ENCODE peak calls at places on chromosomes 4 and X, in six cellular contexts. K is ovary, S is fibroblast of villous mesenchyme, G is left lung, B is AG08395, H is EL. F is an unnamed sample.

GRCh38 chr4:5079581-5079980 is 28.3 kb downstream of the STK32B start:
- DNase-seq in K (no peak), G (no peak), S (no peak), H (peak; percentile 45), B (no peak), F (peak; percentile 84)

GRCh38 chrX:13898084-13898483 is 81.2 kb upstream of the GPM6B start:
- DNase-seq in K (no peak), H (peak; percentile 28), B (no peak), G (no peak), S (peak; percentile 19), F (peak; percentile 6)

GRCh38 chrX:137565921-137566745 is at the start of gene ZIC3:
- DNase-seq in G (peak; percentile 57), H (no peak), B (peak; percentile 30), K (no peak), S (no peak), F (peak; percentile 3)

GRCh38 chr4:26033389-26033788 is 119.4 kb downstream of the SMIM20 start:
- DNase-seq in B (no peak), S (no peak), G (no peak), K (no peak), H (no peak), F (no peak)

GRCh38 chr4:28675582-28675981 is 1814.9 kb downstream of the STIM2 start:
- DNase-seq in B (no peak), K (no peak), S (no peak), H (peak; percentile 19), G (no peak), F (peak; percentile 4)

GRCh38 chr4:123984881-123985280 is 588.3 kb downstream of the SPRY1 start:
- DNase-seq in K (no peak), H (no peak), S (no peak), B (no peak), G (peak; percentile 31), F (no peak)

GRCh38 chr4:98493305-98493704 is 165.1 kb downstream of the TSPAN5 start:
- DNase-seq in K (no peak), B (no peak), S (no peak), G (no peak), H (no peak), F (no peak)

GRCh38 chr4:186104114-186104894 is at the start of gene FAM149A:
- DNase-seq in G (peak; percentile 65), S (no peak), B (no peak), H (no peak), K (peak; percentile 51), F (no peak)

GRCh38 chrX:23902419-23902818 is 5.3 kb downstream of the APOO start:
- DNase-seq in K (no peak), S (peak; percentile 75), H (peak; percentile 62), B (peak; percentile 60), G (no peak), F (peak; percentile 50)